ENCODE peak calls at places on chromosomes 11 and 22, in five cellular contexts. V is NCI-H510A treated with DMSO at 0.1 percent for 48 hours, I is Calu3, Y is NCI-H1436, Z is KBM-7. T is an unnamed sample.

GRCh38 chr22:24433868-24434471 is 6.6 kb downstream of the ADORA2A start:
- DNase-seq in Y (no peak), V (no peak), I (no peak), Z (peak; percentile 39), T (peak; percentile 45)

GRCh38 chr22:32558681-32559355 is 84.2 kb downstream of the FBXO7 start:
- DNase-seq in Z (no peak), V (no peak), Y (no peak), I (peak; percentile 92), T (peak; percentile 96)

GRCh38 chr11:78338138-78338537 is 79.5 kb downstream of the GAB2 start:
- DNase-seq in V (no peak), Y (no peak), Z (no peak), I (no peak), T (no peak)

GRCh38 chr11:71454470-71455113 is 1.6 kb downstream of the NADSYN1 start:
- DNase-seq in Z (no peak), I (peak; percentile 43), V (peak; percentile 28), Y (no peak), T (peak; percentile 72)

GRCh38 chr11:84865257-84865656 is 761.9 kb downstream of the DLG2 start:
- DNase-seq in Z (no peak), V (no peak), I (no peak), Y (no peak), T (no peak)

GRCh38 chr22:36087784-36088183 is 59.2 kb upstream of the RBFOX2 start:
- DNase-seq in I (no peak), Y (no peak), V (no peak), Z (no peak), T (peak; percentile 53)

GRCh38 chr11:119673389-119674336 is 55.3 kb downstream of the NECTIN1 start:
- DNase-seq in V (no peak), Z (peak; percentile 69), Y (no peak), I (no peak), T (no peak)

GRCh38 chr22:45671051-45671782 is 417 bp upstream of the ATXN10 start:
- DNase-seq in Y (no peak), Z (no peak), V (no peak), I (no peak), T (no peak)

GRCh38 chr11:88569342-88569741 is 231.8 kb upstream of the CTSC start:
- DNase-seq in V (no peak), I (no peak), Y (no peak), Z (no peak), T (peak; percentile 17)

GRCh38 chr11:16977136-16978020 is 36.8 kb downstream of the PLEKHA7 start:
- DNase-seq in Z (no peak), V (peak; percentile 45), I (peak; percentile 56), Y (no peak), T (peak; percentile 27)

GRCh38 chr11:119415517-119415916 is 7.5 kb downstream of the THY1 start:
- DNase-seq in I (no peak), V (no peak), Y (no peak), Z (no peak), T (no peak)

GRCh38 chr11:129093283-129093682 is 98.8 kb downstream of the ARHGAP32 start:
- DNase-seq in Z (no peak), I (no peak), V (no peak), Y (no peak), T (no peak)

GRCh38 chr11:113488931-113489351 is 13.7 kb upstream of the DRD2 start:
- DNase-seq in V (no peak), Z (no peak), I (no peak), Y (no peak), T (no peak)

GRCh38 chr11:16917941-16918340 is 96.3 kb downstream of the PLEKHA7 start:
- DNase-seq in I (peak; percentile 26), Z (no peak), Y (no peak), V (no peak), T (peak; percentile 91)

GRCh38 chr11:65862191-65862735 is 2.0 kb downstream of the MUS81 start:
- DNase-seq in I (no peak), V (no peak), Y (no peak), Z (no peak), T (no peak)

GRCh38 chr11:64710418-64711137 is 12.4 kb downstream of the NRXN2 start:
- DNase-seq in I (no peak), V (no peak), Y (no peak), Z (no peak), T (no peak)

GRCh38 chr11:77340501-77340900 is 39.0 kb upstream of the GDPD4 start:
- DNase-seq in Z (no peak), I (no peak), Y (no peak), V (no peak), T (no peak)

GRCh38 chr11:72703281-72704008 is 29.2 kb upstream of the PDE2A start:
- DNase-seq in V (no peak), I (no peak), Z (no peak), Y (no peak), T (no peak)

GRCh38 chr11:3816673-3817072 is 8.3 kb downstream of the PGAP2 start:
- DNase-seq in I (peak; percentile 57), V (no peak), Y (no peak), Z (no peak), T (no peak)

GRCh38 chr11:6650980-6651379 is 4.6 kb downstream of the DCHS1 start:
- DNase-seq in Y (no peak), Z (no peak), V (no peak), I (no peak), T (peak; percentile 5)

GRCh38 chr11:66429983-66430602 is 8.6 kb downstream of the MRPL11 start:
- DNase-seq in Y (peak; percentile 82), I (peak; percentile 79), V (peak; percentile 87), Z (peak; percentile 71), T (peak; percentile 75)

GRCh38 chr22:31160328-31160978 is 471 bp downstream of the RNF185 start:
- DNase-seq in Y (no peak), V (no peak), I (no peak), Z (peak; percentile 38), T (peak; percentile 32)

GRCh38 chr11:78351193-78351592 is 66.4 kb downstream of the GAB2 start:
- DNase-seq in V (peak; percentile 18), Y (peak; percentile 63), I (no peak), Z (no peak), T (no peak)

GRCh38 chr11:57648791-57649735 is 649 bp downstream of the YPEL4 start:
- DNase-seq in I (no peak), V (no peak), Z (no peak), Y (no peak), T (no peak)

GRCh38 chr11:62534779-62535545 is 11.6 kb downstream of the AHNAK start:
- DNase-seq in Z (no peak), Y (no peak), I (no peak), V (no peak), T (no peak)

GRCh38 chr11:69485337-69486041 is 4.0 kb downstream of the LINC01488 start:
- DNase-seq in Y (no peak), Z (no peak), V (no peak), I (no peak), T (no peak)

GRCh38 chr22:40183029-40183581 is 5.4 kb downstream of the TNRC6B start:
- DNase-seq in V (no peak), Z (peak; percentile 72), I (no peak), Y (no peak), T (peak; percentile 53)

GRCh38 chr22:20956258-20957117 is 10.6 kb upstream of the AIFM3 start:
- DNase-seq in Y (no peak), I (peak; percentile 72), Z (peak; percentile 77), V (peak; percentile 2), T (peak; percentile 86)

GRCh38 chr22:39525658-39525975 is 5.3 kb downstream of the ATF4 start:
- DNase-seq in V (no peak), Y (no peak), Z (no peak), I (no peak), T (no peak)

GRCh38 chr22:17120281-17120680 is 879 bp downstream of the TMEM121B start:
- DNase-seq in Y (no peak), Z (peak; percentile 23), I (peak; percentile 64), V (no peak), T (peak; percentile 57)

GRCh38 chr22:42719656-42720262 is 911 bp downstream of the A4GALT start:
- DNase-seq in Y (no peak), Z (no peak), V (no peak), I (no peak), T (peak; percentile 26)

GRCh38 chr22:26322179-26322905 is 106.7 kb upstream of the ASPHD2 start:
- DNase-seq in Z (no peak), I (no peak), Y (no peak), V (no peak), T (peak; percentile 94)

GRCh38 chr11:22431074-22431473 is 92.9 kb downstream of the SLC17A6 start:
- DNase-seq in Z (no peak), V (no peak), I (no peak), Y (no peak), T (no peak)

GRCh38 chr22:20434773-20435172 is 2.9 kb downstream of the SCARF2 start:
- DNase-seq in I (no peak), Y (no peak), Z (no peak), V (no peak), T (no peak)

GRCh38 chr22:19723990-19724827 is 870 bp downstream of the GP1BB start:
- DNase-seq in Y (no peak), I (peak; percentile 56), V (peak; percentile 15), Z (peak; percentile 70), T (peak; percentile 16)

GRCh38 chr11:70471254-70471653 is 72.9 kb downstream of the CTTN start:
- DNase-seq in Z (peak; percentile 84), V (peak; percentile 6), Y (no peak), I (peak; percentile 22), T (no peak)

GRCh38 chr22:46500201-46500600 is 37.2 kb downstream of the CELSR1 start:
- DNase-seq in Y (no peak), V (no peak), I (no peak), Z (no peak), T (no peak)

GRCh38 chr11:33507356-33507755 is 193.3 kb downstream of the C11orf91 start:
- DNase-seq in I (no peak), Y (no peak), Z (no peak), V (no peak), T (peak; percentile 22)

T was measured in epithelial cell of esophagus.